ENCODE peak calls at places on chromosome 5, in seven cellular contexts. One of them, this sample, is unnamed.
A peak's percentile ranks its signal among the peaks of the same experiment; 100 is the strongest.

GRCh38 chr5:132033122-132033521 is 21.7 kb upstream of the ACSL6 start:
- DNase-seq in GM23338: no peak
- DNase-seq in endothelial cell of umbilical vein: no peak
- DNase-seq in SK-N-SH: no peak
- DNase-seq in suprapubic skin: no peak
- DNase-seq in stomach: no peak
- DNase-seq in prostate gland: no peak
- DNase-seq in this sample: no peak

GRCh38 chr5:1893754-1894153 is 11.0 kb upstream of the IRX4 start:
- DNase-seq in GM23338: no peak
- DNase-seq in endothelial cell of umbilical vein: no peak
- DNase-seq in SK-N-SH: no peak
- DNase-seq in suprapubic skin: no peak
- DNase-seq in stomach: no peak
- DNase-seq in prostate gland: no peak
- DNase-seq in this sample: no peak

GRCh38 chr5:80554646-80555045 is 15.4 kb downstream of the ANKRD34B start:
- DNase-seq in GM23338: peak; percentile 54
- DNase-seq in endothelial cell of umbilical vein: no peak
- DNase-seq in SK-N-SH: no peak
- DNase-seq in suprapubic skin: no peak
- DNase-seq in stomach: no peak
- DNase-seq in prostate gland: no peak
- DNase-seq in this sample: no peak

GRCh38 chr5:10500669-10501068 is 59.0 kb downstream of the ROPN1L start:
- DNase-seq in GM23338: no peak
- DNase-seq in endothelial cell of umbilical vein: no peak
- DNase-seq in SK-N-SH: no peak
- DNase-seq in suprapubic skin: no peak
- DNase-seq in stomach: no peak
- DNase-seq in prostate gland: no peak
- DNase-seq in this sample: no peak

GRCh38 chr5:1380011-1380817 is 35.3 kb upstream of the CLPTM1L start:
- DNase-seq in GM23338: peak; percentile 84
- DNase-seq in endothelial cell of umbilical vein: peak; percentile 6
- DNase-seq in SK-N-SH: peak; percentile 67
- DNase-seq in suprapubic skin: no peak
- DNase-seq in stomach: peak; percentile 63
- DNase-seq in prostate gland: peak; percentile 15
- DNase-seq in this sample: no peak

GRCh38 chr5:36669015-36669651 is 62.7 kb downstream of the SLC1A3 start:
- DNase-seq in GM23338: no peak
- DNase-seq in endothelial cell of umbilical vein: no peak
- DNase-seq in SK-N-SH: no peak
- DNase-seq in suprapubic skin: no peak
- DNase-seq in stomach: no peak
- DNase-seq in prostate gland: no peak
- DNase-seq in this sample: no peak

GRCh38 chr5:135219868-135220267 is 179.2 kb downstream of the MACROH2A1 start:
- DNase-seq in GM23338: no peak
- DNase-seq in endothelial cell of umbilical vein: no peak
- DNase-seq in SK-N-SH: no peak
- DNase-seq in suprapubic skin: peak; percentile 71
- DNase-seq in stomach: peak; percentile 22
- DNase-seq in prostate gland: no peak
- DNase-seq in this sample: no peak

GRCh38 chr5:54761213-54761701 is 224.1 kb downstream of the ESM1 start:
- DNase-seq in GM23338: no peak
- DNase-seq in endothelial cell of umbilical vein: peak; percentile 14
- DNase-seq in SK-N-SH: no peak
- DNase-seq in suprapubic skin: no peak
- DNase-seq in stomach: no peak
- DNase-seq in prostate gland: no peak
- DNase-seq in this sample: no peak

GRCh38 chr5:90873033-90873517 is 314.5 kb downstream of the ADGRV1 start:
- DNase-seq in GM23338: no peak
- DNase-seq in endothelial cell of umbilical vein: no peak
- DNase-seq in SK-N-SH: no peak
- DNase-seq in suprapubic skin: no peak
- DNase-seq in stomach: peak; percentile 52
- DNase-seq in prostate gland: peak; percentile 72
- DNase-seq in this sample: no peak

GRCh38 chr5:55836191-55836590 is 15.0 kb upstream of the IL31RA start:
- DNase-seq in GM23338: no peak
- DNase-seq in endothelial cell of umbilical vein: no peak
- DNase-seq in SK-N-SH: no peak
- DNase-seq in suprapubic skin: no peak
- DNase-seq in stomach: no peak
- DNase-seq in prostate gland: no peak
- DNase-seq in this sample: no peak

GRCh38 chr5:39521098-39521860 is 96.5 kb upstream of the DAB2 start:
- DNase-seq in GM23338: no peak
- DNase-seq in endothelial cell of umbilical vein: no peak
- DNase-seq in SK-N-SH: no peak
- DNase-seq in suprapubic skin: no peak
- DNase-seq in stomach: no peak
- DNase-seq in prostate gland: no peak
- DNase-seq in this sample: no peak

GRCh38 chr5:15499528-15500325 is at the start of gene FBXL7:
- DNase-seq in GM23338: peak; percentile 94
- DNase-seq in endothelial cell of umbilical vein: peak; percentile 81
- DNase-seq in SK-N-SH: peak; percentile 90
- DNase-seq in suprapubic skin: peak; percentile 86
- DNase-seq in stomach: peak; percentile 37
- DNase-seq in prostate gland: peak; percentile 78
- DNase-seq in this sample: no peak

GRCh38 chr5:158174918-158175663 is 316.1 kb upstream of the CLINT1 start:
- DNase-seq in GM23338: peak; percentile 95
- DNase-seq in endothelial cell of umbilical vein: peak; percentile 72
- DNase-seq in SK-N-SH: peak; percentile 76
- DNase-seq in suprapubic skin: no peak
- DNase-seq in stomach: peak; percentile 67
- DNase-seq in prostate gland: peak; percentile 55
- DNase-seq in this sample: peak; percentile 47

GRCh38 chr5:142357469-142358090 is 32.8 kb upstream of the SPRY4 start:
- DNase-seq in GM23338: no peak
- DNase-seq in endothelial cell of umbilical vein: peak; percentile 21
- DNase-seq in SK-N-SH: no peak
- DNase-seq in suprapubic skin: peak; percentile 43
- DNase-seq in stomach: no peak
- DNase-seq in prostate gland: no peak
- DNase-seq in this sample: no peak

GRCh38 chr5:120479066-120479465 is 15.0 kb downstream of the PRR16 start:
- DNase-seq in GM23338: no peak
- DNase-seq in endothelial cell of umbilical vein: no peak
- DNase-seq in SK-N-SH: no peak
- DNase-seq in suprapubic skin: no peak
- DNase-seq in stomach: no peak
- DNase-seq in prostate gland: no peak
- DNase-seq in this sample: no peak

GRCh38 chr5:162190-162564 is 29.1 kb upstream of the LRRC14B start:
- DNase-seq in GM23338: no peak
- DNase-seq in endothelial cell of umbilical vein: no peak
- DNase-seq in SK-N-SH: no peak
- DNase-seq in suprapubic skin: peak; percentile 63
- DNase-seq in stomach: no peak
- DNase-seq in prostate gland: no peak
- DNase-seq in this sample: no peak

GRCh38 chr5:56111404-56111781 is 116.6 kb upstream of the IL6ST start:
- DNase-seq in GM23338: no peak
- DNase-seq in endothelial cell of umbilical vein: no peak
- DNase-seq in SK-N-SH: no peak
- DNase-seq in suprapubic skin: no peak
- DNase-seq in stomach: no peak
- DNase-seq in prostate gland: no peak
- DNase-seq in this sample: no peak

GRCh38 chr5:68494771-68495170 is 279.2 kb downstream of the PIK3R1 start:
- DNase-seq in GM23338: no peak
- DNase-seq in endothelial cell of umbilical vein: no peak
- DNase-seq in SK-N-SH: no peak
- DNase-seq in suprapubic skin: no peak
- DNase-seq in stomach: no peak
- DNase-seq in prostate gland: no peak
- DNase-seq in this sample: no peak

GRCh38 chr5:163163858-163164257 is 273.5 kb upstream of the CCNG1 start:
- DNase-seq in GM23338: no peak
- DNase-seq in endothelial cell of umbilical vein: no peak
- DNase-seq in SK-N-SH: no peak
- DNase-seq in suprapubic skin: no peak
- DNase-seq in stomach: no peak
- DNase-seq in prostate gland: no peak
- DNase-seq in this sample: no peak

GRCh38 chr5:159481751-159482150 is 151.5 kb upstream of the IL12B start:
- DNase-seq in GM23338: no peak
- DNase-seq in endothelial cell of umbilical vein: no peak
- DNase-seq in SK-N-SH: no peak
- DNase-seq in suprapubic skin: no peak
- DNase-seq in stomach: no peak
- DNase-seq in prostate gland: no peak
- DNase-seq in this sample: no peak

GRCh38 chr5:95643152-95643551 is 3.4 kb upstream of the RFESD start:
- DNase-seq in GM23338: no peak
- DNase-seq in endothelial cell of umbilical vein: no peak
- DNase-seq in SK-N-SH: no peak
- DNase-seq in suprapubic skin: no peak
- DNase-seq in stomach: no peak
- DNase-seq in prostate gland: no peak
- DNase-seq in this sample: no peak

GRCh38 chr5:95644351-95645042 is 2.1 kb upstream of the RFESD start:
- DNase-seq in GM23338: peak; percentile 87
- DNase-seq in endothelial cell of umbilical vein: peak; percentile 67
- DNase-seq in SK-N-SH: peak; percentile 44
- DNase-seq in suprapubic skin: peak; percentile 78
- DNase-seq in stomach: peak; percentile 64
- DNase-seq in prostate gland: peak; percentile 51
- DNase-seq in this sample: no peak

GRCh38 chr5:95647331-95647659 is 718 bp downstream of the RFESD start:
- DNase-seq in GM23338: no peak
- DNase-seq in endothelial cell of umbilical vein: no peak
- DNase-seq in SK-N-SH: no peak
- DNase-seq in suprapubic skin: no peak
- DNase-seq in stomach: no peak
- DNase-seq in prostate gland: no peak
- DNase-seq in this sample: no peak

GRCh38 chr5:95647886-95648860 is 1.6 kb downstream of the RFESD start:
- DNase-seq in GM23338: no peak
- DNase-seq in endothelial cell of umbilical vein: no peak
- DNase-seq in SK-N-SH: no peak
- DNase-seq in suprapubic skin: no peak
- DNase-seq in stomach: no peak
- DNase-seq in prostate gland: no peak
- DNase-seq in this sample: no peak

GRCh38 chr5:95646569-95647330 is at the start of gene RFESD:
- DNase-seq in GM23338: peak; percentile 98
- DNase-seq in endothelial cell of umbilical vein: peak; percentile 89
- DNase-seq in SK-N-SH: peak; percentile 94
- DNase-seq in suprapubic skin: peak; percentile 100
- DNase-seq in stomach: peak; percentile 100
- DNase-seq in prostate gland: peak; percentile 98
- DNase-seq in this sample: no peak
- TF ChIP-seq POLR2AphosphoS5 in GM23338: peak; percentile 74
- TF ChIP-seq POLR2AphosphoS5 in endothelial cell of umbilical vein: peak; percentile 89
- TF ChIP-seq POLR2AphosphoS5 in SK-N-SH: peak; percentile 93
- TF ChIP-seq POLR2AphosphoS5 in suprapubic skin: peak; percentile 99
- TF ChIP-seq POLR2AphosphoS5 in stomach: peak; percentile 99
- TF ChIP-seq POLR2AphosphoS5 in prostate gland: peak; percentile 99
- TF ChIP-seq POLR2AphosphoS5 in this sample: peak; percentile 76

GRCh38 chr5:150065346-150065745 is 21.0 kb downstream of the CSF1R start:
- DNase-seq in GM23338: peak; percentile 16
- DNase-seq in endothelial cell of umbilical vein: no peak
- DNase-seq in SK-N-SH: no peak
- DNase-seq in suprapubic skin: no peak
- DNase-seq in stomach: no peak
- DNase-seq in prostate gland: no peak
- DNase-seq in this sample: no peak

GRCh38 chr5:150066436-150066835 is 19.9 kb downstream of the CSF1R start:
- DNase-seq in GM23338: no peak
- DNase-seq in endothelial cell of umbilical vein: no peak
- DNase-seq in SK-N-SH: no peak
- DNase-seq in suprapubic skin: no peak
- DNase-seq in stomach: no peak
- DNase-seq in prostate gland: no peak
- DNase-seq in this sample: no peak

GRCh38 chr5:150063638-150064037 is 22.7 kb downstream of the CSF1R start:
- DNase-seq in GM23338: no peak
- DNase-seq in endothelial cell of umbilical vein: no peak
- DNase-seq in SK-N-SH: no peak
- DNase-seq in suprapubic skin: no peak
- DNase-seq in stomach: no peak
- DNase-seq in prostate gland: no peak
- DNase-seq in this sample: no peak

GRCh38 chr5:150065886-150066285 is 20.5 kb downstream of the CSF1R start:
- DNase-seq in GM23338: no peak
- DNase-seq in endothelial cell of umbilical vein: no peak
- DNase-seq in SK-N-SH: no peak
- DNase-seq in suprapubic skin: no peak
- DNase-seq in stomach: no peak
- DNase-seq in prostate gland: no peak
- DNase-seq in this sample: no peak

DNA sequence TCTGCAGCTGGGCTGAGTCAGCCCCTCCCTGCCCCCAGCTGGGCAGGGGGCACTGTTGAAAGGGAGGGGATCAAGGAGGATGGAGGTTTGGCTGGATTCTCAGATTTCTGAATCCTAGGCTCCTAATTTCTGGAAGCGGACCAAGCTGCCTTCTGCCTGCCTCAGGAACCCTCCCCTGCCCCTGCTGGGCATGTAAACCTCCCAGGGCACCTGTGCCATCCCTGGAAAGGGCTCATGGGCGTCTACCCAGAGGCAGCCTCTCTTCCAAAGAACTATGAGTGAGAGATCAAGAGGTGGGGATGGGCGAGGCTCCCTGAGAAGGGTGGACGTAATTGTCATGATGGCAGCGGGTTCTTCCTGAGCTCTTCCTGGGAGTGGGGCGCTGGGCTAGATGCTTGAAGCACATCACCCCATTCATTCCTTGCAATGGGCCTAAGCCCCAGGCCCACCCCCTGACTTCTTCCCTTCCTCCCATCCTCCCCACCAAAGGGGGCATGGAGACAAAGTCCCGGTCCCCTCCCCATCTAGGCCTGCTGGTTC is 21.6 kb downstream of the CSF1R start:
- DNase-seq in GM23338: no peak
- DNase-seq in endothelial cell of umbilical vein: no peak
- DNase-seq in SK-N-SH: no peak
- DNase-seq in suprapubic skin: no peak
- DNase-seq in stomach: no peak
- DNase-seq in prostate gland: no peak
- DNase-seq in this sample: no peak
- H3K36me3 ChIP-seq in GM23338: no peaks in the 10 kb centered on the region
- H3K36me3 ChIP-seq in endothelial cell of umbilical vein: no peaks in the 10 kb centered on the region
- H3K36me3 ChIP-seq in SK-N-SH: no peaks in the 10 kb centered on the region
- H3K36me3 ChIP-seq in suprapubic skin: no peaks in the 10 kb centered on the region
- H3K36me3 ChIP-seq in stomach: peaks cover 4% of the 10 kb centered on the region
- H3K36me3 ChIP-seq in prostate gland: no peaks in the 10 kb centered on the region
- H3K36me3 ChIP-seq in this sample: no peaks in the 10 kb centered on the region

GRCh38 chr5:153542536-153542935 is 52.1 kb downstream of the GRIA1 start:
- DNase-seq in GM23338: no peak
- DNase-seq in endothelial cell of umbilical vein: no peak
- DNase-seq in SK-N-SH: no peak
- DNase-seq in suprapubic skin: no peak
- DNase-seq in stomach: no peak
- DNase-seq in prostate gland: no peak
- DNase-seq in this sample: no peak
- H3K27ac ChIP-seq in GM23338: no peak overlapping the region
- H3K27ac ChIP-seq in endothelial cell of umbilical vein: no peak overlapping the region
- H3K27ac ChIP-seq in SK-N-SH: no peak overlapping the region
- H3K27ac ChIP-seq in suprapubic skin: no peak overlapping the region
- H3K27ac ChIP-seq in stomach: no peak overlapping the region
- H3K27ac ChIP-seq in prostate gland: no peak overlapping the region
- H3K27ac ChIP-seq in this sample: no peak overlapping the region

GRCh38 chr5:149271717-149272558 is at the start of gene AFAP1L1:
- DNase-seq in GM23338: peak; percentile 74
- DNase-seq in endothelial cell of umbilical vein: peak; percentile 67
- DNase-seq in SK-N-SH: peak; percentile 89
- DNase-seq in suprapubic skin: peak; percentile 83
- DNase-seq in stomach: peak; percentile 29
- DNase-seq in prostate gland: peak; percentile 29
- DNase-seq in this sample: no peak
- TF ChIP-seq POLR2AphosphoS5 in GM23338: no peak
- TF ChIP-seq POLR2AphosphoS5 in endothelial cell of umbilical vein: peak; percentile 53
- TF ChIP-seq POLR2AphosphoS5 in SK-N-SH: no peak
- TF ChIP-seq POLR2AphosphoS5 in suprapubic skin: no peak
- TF ChIP-seq POLR2AphosphoS5 in stomach: peak; percentile 22
- TF ChIP-seq POLR2AphosphoS5 in prostate gland: peak; percentile 35
- TF ChIP-seq POLR2AphosphoS5 in this sample: no peak